ENCODE peak calls at places on chromosomes 6 and 20, in four cellular contexts. X is Calu3, V is GM12891, K is HCEC 1CT. G is an unnamed sample.

GRCh38 chr6:130697661-130698535 is 129.3 kb upstream of the SMLR1 start:
- DNase-seq in V (peak; percentile 30), K (peak; percentile 56), X (peak; percentile 46), G (peak; percentile 9)

GRCh38 chr6:23713211-23713610 is 412.8 kb upstream of the NRSN1 start:
- DNase-seq in K (no peak), X (no peak), V (no peak), G (no peak)

GRCh38 chr20:38805958-38806854 is 709 bp downstream of the PPP1R16B start:
- DNase-seq in K (no peak), V (peak; percentile 43), X (peak; percentile 51), G (peak; percentile 36)

GRCh38 chr20:44167736-44168135 is 19.3 kb downstream of the JPH2 start:
- DNase-seq in X (no peak), V (no peak), K (no peak), G (no peak)

GRCh38 chr6:139597781-139598368 is 223.4 kb upstream of the CITED2 start:
- DNase-seq in K (peak; percentile 97), X (peak; percentile 11), V (no peak), G (no peak)

GRCh38 chr6:166942393-166943168 is 13.8 kb downstream of the RNASET2 start:
- DNase-seq in X (no peak), K (no peak), V (no peak), G (no peak)

GRCh38 chr20:63084563-63084927 is 77.8 kb upstream of the BHLHE23 start:
- DNase-seq in K (no peak), V (no peak), X (no peak), G (no peak)

GRCh38 chr6:156781882-156782631 is 4.9 kb downstream of the ARID1B start:
- DNase-seq in K (peak; percentile 15), X (no peak), V (no peak), G (no peak)

GRCh38 chr6:39100358-39100757 is 14.6 kb downstream of the SAYSD1 start:
- DNase-seq in X (no peak), K (no peak), V (no peak), G (no peak)

GRCh38 chr6:70957284-70957617 is 391 bp upstream of the B3GAT2 start:
- DNase-seq in X (no peak), K (no peak), V (no peak), G (no peak)

G was measured in GM12892.